ENCODE peak calls at places on chromosomes 13 and 19, in four cellular contexts. One of them, this sample, is unnamed.

GRCh38 chr13:80251403-80251802 is 89.5 kb downstream of the SPRY2 start:
- DNase-seq in OCI-LY7: no peak
- DNase-seq in neural progenitor cell: peak; percentile 1
- DNase-seq in HCT116: no peak
- DNase-seq in this sample: peak; percentile 62

GRCh38 chr13:26881154-26881553 is 120.6 kb upstream of the GPR12 start:
- DNase-seq in HCT116: no peak
- DNase-seq in neural progenitor cell: no peak
- DNase-seq in OCI-LY7: no peak
- DNase-seq in this sample: peak; percentile 20

GRCh38 chr13:41581884-41582547 is 124.7 kb downstream of the RGCC start:
- DNase-seq in OCI-LY7: no peak
- DNase-seq in HCT116: no peak
- DNase-seq in neural progenitor cell: no peak
- DNase-seq in this sample: peak; percentile 71

GRCh38 chr19:29640231-29640630 is 25.0 kb upstream of the PLEKHF1 start:
- DNase-seq in OCI-LY7: no peak
- DNase-seq in HCT116: no peak
- DNase-seq in neural progenitor cell: no peak
- DNase-seq in this sample: no peak

GRCh38 chr13:26977541-26977940 is 194.1 kb downstream of the USP12 start:
- DNase-seq in HCT116: no peak
- DNase-seq in neural progenitor cell: no peak
- DNase-seq in OCI-LY7: no peak
- DNase-seq in this sample: peak; percentile 68

GRCh38 chr19:54667217-54667616 is 4.4 kb downstream of the LILRB4 start:
- DNase-seq in neural progenitor cell: no peak
- DNase-seq in OCI-LY7: no peak
- DNase-seq in HCT116: no peak
- DNase-seq in this sample: no peak

GRCh38 chr19:48713041-48713863 is 6.3 kb downstream of the MAMSTR start:
- DNase-seq in HCT116: no peak
- DNase-seq in neural progenitor cell: peak; percentile 74
- DNase-seq in OCI-LY7: peak; percentile 30
- DNase-seq in this sample: no peak

GRCh38 chr19:42168206-42168605 is 36.0 kb upstream of the POU2F2 start:
- DNase-seq in HCT116: no peak
- DNase-seq in OCI-LY7: no peak
- DNase-seq in neural progenitor cell: no peak
- DNase-seq in this sample: no peak

GRCh38 chr19:27906081-27906480 is 1306.9 kb downstream of the UQCRFS1 start:
- DNase-seq in HCT116: no peak
- DNase-seq in OCI-LY7: no peak
- DNase-seq in neural progenitor cell: no peak
- DNase-seq in this sample: no peak

GRCh38 chr13:41457589-41458186 is 338 bp downstream of the RGCC start:
- DNase-seq in OCI-LY7: peak; percentile 51
- DNase-seq in neural progenitor cell: no peak
- DNase-seq in HCT116: no peak
- DNase-seq in this sample: no peak

GRCh38 chr19:4302238-4302630 is at the start of gene TMIGD2:
- DNase-seq in HCT116: no peak
- DNase-seq in OCI-LY7: no peak
- DNase-seq in neural progenitor cell: no peak
- DNase-seq in this sample: no peak

GRCh38 chr19:4304509-4305252 is at the start of gene FSD1:
- DNase-seq in HCT116: no peak
- DNase-seq in OCI-LY7: peak; percentile 77
- DNase-seq in neural progenitor cell: peak; percentile 92
- DNase-seq in this sample: no peak

GRCh38 chr19:4303778-4304508 is 455 bp upstream of the FSD1 start:
- DNase-seq in OCI-LY7: no peak
- DNase-seq in neural progenitor cell: no peak
- DNase-seq in HCT116: no peak
- DNase-seq in this sample: no peak

GRCh38 chr19:4305659-4306058 is 1.3 kb downstream of the FSD1 start:
- DNase-seq in OCI-LY7: no peak
- DNase-seq in HCT116: no peak
- DNase-seq in neural progenitor cell: no peak
- DNase-seq in this sample: no peak

GRCh38 chr19:4305253-4305612 is 835 bp downstream of the FSD1 start:
- DNase-seq in neural progenitor cell: no peak
- DNase-seq in OCI-LY7: no peak
- DNase-seq in HCT116: no peak
- DNase-seq in this sample: no peak
- H3K4me2 ChIP-seq in neural progenitor cell: peak overlapping the region; percentile 70
- H3K4me2 ChIP-seq in OCI-LY7: peak overlapping the region; percentile 57
- H3K4me2 ChIP-seq in HCT116: peak overlapping the region; percentile 46
- H3K4me2 ChIP-seq in this sample: no peak overlapping the region

DNA sequence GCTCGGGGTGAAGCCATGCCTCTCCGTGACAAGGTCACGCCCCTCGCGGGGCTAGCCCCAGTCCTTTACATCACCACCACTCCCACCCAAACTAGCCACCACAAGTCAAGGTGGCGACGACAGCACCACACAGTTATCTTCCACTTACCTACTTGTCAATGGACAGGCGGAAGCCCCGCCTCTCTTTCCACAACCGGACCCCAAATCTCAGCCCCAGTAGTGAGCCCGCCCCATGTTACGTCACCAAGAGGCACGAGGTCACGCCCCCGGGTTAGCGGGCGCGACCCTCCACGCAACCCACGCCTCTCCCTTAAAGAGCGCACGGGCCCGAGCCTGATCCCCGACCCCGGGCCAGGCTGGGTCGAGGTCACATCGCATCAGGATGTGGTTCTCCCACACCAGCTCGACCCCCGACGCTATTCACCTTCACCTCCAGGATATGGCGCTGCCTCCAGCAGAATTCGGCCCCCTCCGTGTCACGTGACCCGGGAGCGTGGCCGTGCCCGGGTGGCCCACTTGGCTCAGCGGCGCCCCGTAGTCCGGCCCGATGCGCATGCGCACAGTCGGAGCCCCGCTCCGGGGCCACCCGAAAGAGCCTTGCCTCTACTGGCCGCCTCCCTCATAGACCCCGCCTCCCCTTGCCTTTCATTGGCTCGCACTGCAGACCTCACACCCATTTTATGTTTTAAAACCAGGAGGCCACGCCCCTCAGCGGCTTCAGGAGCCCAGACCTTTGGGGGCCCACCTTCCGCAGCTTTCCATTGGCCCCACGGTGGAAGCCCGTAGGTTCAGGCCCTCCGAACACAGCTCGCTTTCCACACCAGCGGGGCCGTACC is 18.2 kb downstream of the SYDE1 start:
- DNase-seq in HCT116: peak; percentile 97
- DNase-seq in neural progenitor cell: peak; percentile 98
- DNase-seq in OCI-LY7: peak; percentile 99
- DNase-seq in this sample: peak; percentile 91
- TF ChIP-seq CTCF in HCT116: no peak
- TF ChIP-seq CTCF in neural progenitor cell: peak; percentile 25
- TF ChIP-seq CTCF in OCI-LY7: peak; percentile 25
- TF ChIP-seq CTCF in this sample: no peak

DNA sequence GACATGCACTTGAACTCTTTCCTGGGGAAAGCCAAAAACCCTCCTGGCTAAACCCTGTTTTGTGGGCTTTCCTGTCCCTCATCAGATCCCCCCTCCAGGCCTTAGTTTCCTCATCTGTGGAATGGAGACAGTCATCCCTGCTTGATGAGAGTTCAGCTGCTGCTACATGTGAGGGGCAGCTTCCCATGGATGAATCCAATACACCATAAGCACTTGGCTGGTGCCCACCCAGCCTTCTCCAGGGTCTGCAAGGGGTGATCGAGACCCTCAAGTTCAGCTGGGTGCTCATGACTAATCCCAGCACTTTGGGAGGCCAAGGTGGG is 21.6 kb downstream of the IL12RB1 start:
- DNase-seq in HCT116: no peak
- DNase-seq in neural progenitor cell: no peak
- DNase-seq in OCI-LY7: no peak
- DNase-seq in this sample: no peak
- H3K4me2 ChIP-seq in HCT116: peak overlapping the region; percentile 29
- H3K4me2 ChIP-seq in neural progenitor cell: no peak overlapping the region
- H3K4me2 ChIP-seq in OCI-LY7: no peak overlapping the region
- H3K4me2 ChIP-seq in this sample: no peak overlapping the region

GRCh38 chr13:23086951-23087350 is 93.8 kb upstream of the SGCG start:
- DNase-seq in neural progenitor cell: no peak
- DNase-seq in OCI-LY7: no peak
- DNase-seq in HCT116: no peak
- DNase-seq in this sample: no peak

GRCh38 chr13:23081901-23082300 is 98.9 kb upstream of the SGCG start:
- DNase-seq in HCT116: no peak
- DNase-seq in OCI-LY7: no peak
- DNase-seq in neural progenitor cell: no peak
- DNase-seq in this sample: no peak

GRCh38 chr13:23087884-23088283 is 92.9 kb upstream of the SGCG start:
- DNase-seq in HCT116: peak; percentile 35
- DNase-seq in neural progenitor cell: peak; percentile 24
- DNase-seq in OCI-LY7: peak; percentile 16
- DNase-seq in this sample: no peak
- TF ChIP-seq CTCF in HCT116: peak; percentile 73
- TF ChIP-seq CTCF in neural progenitor cell: peak; percentile 58
- TF ChIP-seq CTCF in OCI-LY7: peak; percentile 76
- TF ChIP-seq CTCF in this sample: peak; percentile 9

GRCh38 chr19:15464394-15465385 is at the start of gene RASAL3:
- DNase-seq in OCI-LY7: peak; percentile 68
- DNase-seq in neural progenitor cell: no peak
- DNase-seq in HCT116: no peak
- DNase-seq in this sample: no peak

GRCh38 chr19:15469513-15470297 is 5.4 kb upstream of the RASAL3 start:
- DNase-seq in HCT116: no peak
- DNase-seq in OCI-LY7: no peak
- DNase-seq in neural progenitor cell: peak; percentile 32
- DNase-seq in this sample: no peak

GRCh38 chr19:15467734-15468214 is 3.4 kb upstream of the RASAL3 start:
- DNase-seq in OCI-LY7: no peak
- DNase-seq in HCT116: no peak
- DNase-seq in neural progenitor cell: no peak
- DNase-seq in this sample: no peak

GRCh38 chr19:15468675-15469512 is 4.5 kb upstream of the RASAL3 start:
- DNase-seq in HCT116: no peak
- DNase-seq in neural progenitor cell: no peak
- DNase-seq in OCI-LY7: no peak
- DNase-seq in this sample: no peak

DNA sequence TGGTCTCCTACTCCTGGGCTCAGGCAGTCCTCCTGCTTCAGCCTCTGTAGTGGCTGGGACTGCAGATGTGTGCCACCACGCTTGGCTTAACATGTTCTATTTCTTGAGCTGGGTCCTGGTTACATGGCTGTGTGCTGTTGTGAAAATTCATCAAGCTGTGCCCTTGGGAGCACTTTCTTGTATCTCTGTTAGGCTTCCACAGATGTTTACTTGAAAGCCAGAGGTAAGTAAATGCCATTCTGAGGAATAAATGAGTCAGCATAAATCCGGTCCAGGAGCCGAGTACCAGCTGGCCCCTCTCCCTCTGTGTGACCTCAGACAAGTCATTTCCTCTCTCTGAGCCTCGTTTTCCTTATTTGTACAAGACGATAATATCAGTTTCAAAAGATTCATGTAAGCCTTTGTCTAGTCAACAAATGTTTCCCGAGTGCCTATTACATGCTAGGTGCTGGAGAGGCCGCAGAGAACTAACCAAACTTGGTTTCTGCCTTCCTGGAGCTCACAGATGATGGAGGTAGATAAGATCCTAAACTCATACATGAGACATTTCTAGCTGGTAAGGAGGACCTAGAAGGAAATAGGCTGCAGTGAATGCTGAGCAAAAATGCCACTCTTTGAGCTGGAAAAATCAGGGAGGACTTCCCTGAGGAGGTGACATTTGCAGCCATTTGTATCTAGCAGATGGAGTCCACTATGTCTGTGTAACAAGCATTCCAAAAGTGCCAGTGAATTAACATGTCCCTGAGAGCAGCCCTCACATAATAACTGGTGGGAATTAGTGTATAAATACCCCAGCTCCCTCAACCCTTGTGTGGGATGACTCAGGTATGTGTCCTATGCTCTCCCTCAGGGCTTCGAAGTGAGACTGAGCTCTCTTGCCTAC is 2.7 kb upstream of the RASAL3 start:
- DNase-seq in OCI-LY7: peak; percentile 55
- DNase-seq in HCT116: no peak
- DNase-seq in neural progenitor cell: no peak
- DNase-seq in this sample: peak; percentile 67
- H3K4me2 ChIP-seq in OCI-LY7: peak overlapping the region; percentile 56
- H3K4me2 ChIP-seq in HCT116: peak overlapping the region; percentile 19
- H3K4me2 ChIP-seq in neural progenitor cell: no peak overlapping the region
- H3K4me2 ChIP-seq in this sample: peak overlapping the region; percentile 75

DNA sequence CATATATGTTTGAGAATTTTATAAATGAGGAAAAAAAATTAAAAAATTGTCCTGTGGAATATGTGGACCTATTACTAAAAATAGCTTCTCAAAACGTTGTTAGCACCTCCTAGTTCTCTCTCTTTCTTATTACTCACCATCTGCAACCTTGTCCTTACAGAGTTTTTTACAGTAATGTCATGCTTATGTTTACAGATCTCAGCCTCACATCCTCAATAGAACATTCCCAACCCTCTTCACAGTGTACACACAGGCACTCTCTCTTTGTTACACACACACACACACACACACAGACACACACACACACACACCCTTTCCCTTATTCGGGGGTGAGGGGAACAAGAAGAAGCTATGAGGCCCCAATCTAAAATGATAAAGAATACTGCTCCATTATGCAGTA is 197.7 kb downstream of the SLITRK6 start:
- DNase-seq in HCT116: no peak
- DNase-seq in neural progenitor cell: no peak
- DNase-seq in OCI-LY7: no peak
- DNase-seq in this sample: no peak
- TF ChIP-seq CTCF in HCT116: no peak
- TF ChIP-seq CTCF in neural progenitor cell: no peak
- TF ChIP-seq CTCF in OCI-LY7: no peak
- TF ChIP-seq CTCF in this sample: no peak

GRCh38 chr13:114017028-114017630 is 43.3 kb upstream of the C13orf46 start:
- DNase-seq in OCI-LY7: no peak
- DNase-seq in HCT116: no peak
- DNase-seq in neural progenitor cell: peak; percentile 45
- DNase-seq in this sample: no peak
- H3K4me2 ChIP-seq in OCI-LY7: no peak overlapping the region
- H3K4me2 ChIP-seq in HCT116: no peak overlapping the region
- H3K4me2 ChIP-seq in neural progenitor cell: no peak overlapping the region
- H3K4me2 ChIP-seq in this sample: no peak overlapping the region

DNA sequence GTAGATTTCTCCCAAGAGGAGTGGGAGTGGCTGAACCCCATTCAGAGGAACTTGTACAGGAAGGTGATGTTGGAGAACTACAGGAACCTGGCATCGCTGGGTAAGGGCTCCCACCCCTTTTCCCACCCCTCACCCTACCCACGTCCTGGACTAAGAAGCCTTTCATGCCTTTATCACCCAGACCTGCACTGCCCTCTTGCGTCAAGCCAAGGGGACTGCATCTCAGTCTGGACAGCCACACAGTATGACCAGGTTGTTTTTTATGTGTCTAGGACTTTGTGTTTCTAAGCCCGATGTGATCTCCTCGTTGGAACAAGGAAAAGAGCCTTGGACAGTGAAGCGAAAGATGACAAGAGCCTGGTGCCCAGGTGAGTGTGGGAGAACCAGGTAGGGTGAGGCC is 8.8 kb downstream of the ZFP28 start:
- DNase-seq in OCI-LY7: no peak
- DNase-seq in HCT116: no peak
- DNase-seq in neural progenitor cell: peak; percentile 6
- DNase-seq in this sample: no peak
- TF ChIP-seq CTCF in OCI-LY7: no peak
- TF ChIP-seq CTCF in HCT116: no peak
- TF ChIP-seq CTCF in neural progenitor cell: peak; percentile 27
- TF ChIP-seq CTCF in this sample: no peak

This sample was measured in astrocyte.